ENCODE peak calls at places on chromosomes 7 and 10, in eight cellular contexts. E is astrocyte of the spinal cord; V is pancreas; P is NCI-H774; K is stromal cell of bone marrow; U is stimulated activated CD4-positive, alpha-beta T cell treated with anti-CD3 and anti-CD28 coated beads, Interleukin-15, amount 100 ng/mL, for 24 hours; N is NCI-H2081; R is Right ventricle myocardium superior. T is an unnamed sample.

GRCh38 chr10:47299989-47300931 is at the start of gene GDF10:
- DNase-seq in E (no peak), V (peak), P (no peak), K (no peak), U (peak), N (no peak), R (no peak), T (no peak)

GRCh38 chr7:55077581-55078410 is 59.0 kb downstream of the EGFR start:
- DNase-seq in E (no peak), V (peak), P (no peak), K (no peak), U (no peak), N (no peak), R (no peak), T (no peak)

GRCh38 chr10:86851329-86852207 is 95.1 kb downstream of the BMPR1A start:
- DNase-seq in E (peak), V (no peak), P (no peak), K (peak), U (no peak), N (no peak), R (no peak), T (peak)

GRCh38 chr7:28112056-28112455 is 68.5 kb downstream of the JAZF1 start:
- DNase-seq in E (no peak), V (no peak), P (no peak), K (peak), U (no peak), N (no peak), R (no peak), T (no peak)

GRCh38 chr7:149856-150636 is 42.3 kb upstream of the FAM20C start:
- DNase-seq in E (no peak), V (no peak), P (peak), K (no peak), U (peak), N (no peak), R (peak), T (peak)

GRCh38 chr10:35262436-35262835 is 73.9 kb upstream of the CCNY start:
- DNase-seq in E (no peak), V (no peak), P (no peak), K (no peak), U (no peak), N (no peak), R (no peak), T (no peak)

GRCh38 chr10:35910234-35910633 is 268.1 kb upstream of the FZD8 start:
- DNase-seq in E (peak), V (no peak), P (no peak), K (peak), U (no peak), N (no peak), R (no peak), T (no peak)

GRCh38 chr10:78832281-78832680 is 236.5 kb upstream of the ZMIZ1 start:
- DNase-seq in E (no peak), V (no peak), P (no peak), K (no peak), U (no peak), N (no peak), R (no peak), T (no peak)

T was measured in NCI-H446.